ENCODE peak calls at places on chromosomes 12 and 14, in four cellular contexts. Q is Ammon's horn; C is effector CD4-positive, alpha-beta T cell; G is NCI-H1436. W is an unnamed sample.

GRCh38 chr12:51874013-51874412 is 13.9 kb upstream of the ANKRD33 start:
- DNase-seq in Q (no peak), C (no peak), G (no peak), W (no peak)

GRCh38 chr14:50544911-50545310 is 12.5 kb upstream of the MAP4K5 start:
- DNase-seq in Q (no peak), C (no peak), G (no peak), W (no peak)

GRCh38 chr14:55111122-55111705 is 17.8 kb upstream of the LGALS3 start:
- DNase-seq in Q (no peak), C (no peak), G (no peak), W (no peak)

GRCh38 chr14:92503756-92504491 is 9.7 kb upstream of the RIN3 start:
- DNase-seq in Q (no peak), C (no peak), G (no peak), W (no peak)

GRCh38 chr14:24013654-24014514 is 25.2 kb downstream of the DHRS4L2 start:
- DNase-seq in Q (peak), C (peak), G (peak), W (peak)

GRCh38 chr12:67671419-67671818 is 22.9 kb downstream of the DYRK2 start:
- DNase-seq in Q (no peak), C (no peak), G (no peak), W (no peak)

GRCh38 chr12:9943244-9943643 is 11.1 kb upstream of the CLEC2A start:
- DNase-seq in Q (no peak), C (no peak), G (no peak), W (peak)

GRCh38 chr12:131919366-131920156 is 9.5 kb upstream of the PUS1 start:
- DNase-seq in Q (no peak), C (no peak), G (no peak), W (no peak)

GRCh38 chr12:111311011-111311410 is 57.9 kb downstream of the PHETA1 start:
- DNase-seq in Q (no peak), C (no peak), G (no peak), W (no peak)

GRCh38 chr12:45446013-45446412 is 230.1 kb downstream of the ANO6 start:
- DNase-seq in Q (no peak), C (no peak), G (no peak), W (no peak)

GRCh38 chr12:89245090-89245489 is 107.2 kb downstream of the DUSP6 start:
- DNase-seq in Q (no peak), C (peak), G (no peak), W (no peak)

GRCh38 chr14:21109377-21110260 is 8.8 kb downstream of the TMEM253 start:
- DNase-seq in Q (no peak), C (no peak), G (peak), W (no peak)

GRCh38 chr14:94675036-94675435 is 62.8 kb downstream of the SERPINA3 start:
- DNase-seq in Q (no peak), C (no peak), G (no peak), W (no peak)

GRCh38 chr14:81067156-81067555 is 111.7 kb downstream of the TSHR start:
- DNase-seq in Q (no peak), C (no peak), G (no peak), W (no peak)

GRCh38 chr12:100823988-100824387 is 29.4 kb downstream of the ANO4 start:
- DNase-seq in Q (no peak), C (no peak), G (no peak), W (no peak)

W was measured in NCI-H526 treated with DMSO at 0.1 percent for 48 hours.